ENCODE peak calls at places on chromosomes 5 and 9, in eight cellular contexts. C, T, X, B, L, I, Q and E are unnamed samples.

GRCh38 chr9:138111607-138112006 is 234.0 kb downstream of the CACNA1B start:
- DNase-seq in C (no peak), T (no peak), X (no peak), B (no peak), L (no peak), I (no peak), Q (no peak), E (peak)

GRCh38 chr5:123937230-123937629 is 425.3 kb downstream of the CSNK1G3 start:
- DNase-seq in C (peak), T (peak), X (peak), B (peak), L (peak), I (no peak), Q (peak), E (no peak)

GRCh38 chr5:112737088-112737471 is 605 bp upstream of the APC start:
- DNase-seq in C (peak), T (no peak), X (no peak), B (no peak), L (no peak), I (no peak), Q (no peak), E (no peak)

GRCh38 chr9:72978724-72979123 is 25.9 kb upstream of the ALDH1A1 start:
- DNase-seq in C (peak), T (peak), X (no peak), B (peak), L (peak), I (no peak), Q (no peak), E (no peak)

GRCh38 chr5:65871182-65871581 is 55.2 kb upstream of the ERBIN start:
- DNase-seq in C (peak), T (peak), X (peak), B (no peak), L (peak), I (no peak), Q (no peak), E (no peak)

GRCh38 chr9:135952664-135953206 is 8.4 kb downstream of the UBAC1 start:
- DNase-seq in C (no peak), T (no peak), X (no peak), B (no peak), L (no peak), I (no peak), Q (no peak), E (no peak)

GRCh38 chr5:176694631-176695030 is 47.3 kb downstream of the TSPAN17 start:
- DNase-seq in C (no peak), T (no peak), X (no peak), B (no peak), L (no peak), I (no peak), Q (no peak), E (no peak)

GRCh38 chr9:13967011-13967410 is 346.9 kb downstream of the NFIB start:
- DNase-seq in C (no peak), T (no peak), X (no peak), B (no peak), L (no peak), I (no peak), Q (no peak), E (no peak)

GRCh38 chr9:136662656-136663310 is at the start of gene EGFL7:
- DNase-seq in C (no peak), T (peak), X (no peak), B (no peak), L (no peak), I (no peak), Q (no peak), E (no peak)

GRCh38 chr5:181120761-181121160 is 10.2 kb downstream of the OR2V1 start:
- DNase-seq in C (no peak), T (no peak), X (no peak), B (no peak), L (no peak), I (no peak), Q (no peak), E (no peak)

GRCh38 chr5:112084149-112084548 is 327.2 kb upstream of the NREP start:
- DNase-seq in C (peak), T (peak), X (no peak), B (no peak), L (no peak), I (no peak), Q (no peak), E (no peak)

GRCh38 chr5:35899805-35900204 is 38.6 kb downstream of the CAPSL start:
- DNase-seq in C (no peak), T (no peak), X (no peak), B (no peak), L (no peak), I (no peak), Q (no peak), E (no peak)

GRCh38 chr5:151127926-151128325 is 29.7 kb downstream of the ANXA6 start:
- DNase-seq in C (no peak), T (no peak), X (no peak), B (no peak), L (no peak), I (no peak), Q (no peak), E (no peak)

GRCh38 chr5:141841376-141841775 is 36.8 kb downstream of the PCDH1 start:
- DNase-seq in C (no peak), T (no peak), X (no peak), B (no peak), L (no peak), I (no peak), Q (no peak), E (peak)

GRCh38 chr9:128340691-128341434 is 536 bp downstream of the SLC27A4 start:
- DNase-seq in C (no peak), T (no peak), X (no peak), B (no peak), L (no peak), I (peak), Q (no peak), E (no peak)

GRCh38 chr5:158471179-158471924 is 612.4 kb upstream of the CLINT1 start:
- DNase-seq in C (no peak), T (no peak), X (no peak), B (no peak), L (no peak), I (no peak), Q (no peak), E (no peak)

GRCh38 chr5:102866315-102866693 is 111.2 kb downstream of the PAM start:
- DNase-seq in C (no peak), T (no peak), X (no peak), B (no peak), L (peak), I (no peak), Q (no peak), E (no peak)

GRCh38 chr9:114278881-114279570 is 43.9 kb upstream of the ORM1 start:
- DNase-seq in C (peak), T (peak), X (peak), B (no peak), L (peak), I (peak), Q (no peak), E (peak)

GRCh38 chr5:78638423-78638822 is 10.1 kb downstream of the LHFPL2 start:
- DNase-seq in C (peak), T (peak), X (no peak), B (peak), L (peak), I (peak), Q (peak), E (peak)

GRCh38 chr9:111237447-111237846 is 92.6 kb downstream of the OR2K2 start:
- DNase-seq in C (no peak), T (no peak), X (no peak), B (no peak), L (no peak), I (no peak), Q (no peak), E (no peak)

GRCh38 chr9:86971742-86972141 is 24.4 kb upstream of the GAS1 start:
- DNase-seq in C (no peak), T (peak), X (no peak), B (no peak), L (peak), I (no peak), Q (no peak), E (no peak)

GRCh38 chr9:35935261-35935660 is 22.7 kb downstream of the OR2S2 start:
- DNase-seq in C (no peak), T (no peak), X (no peak), B (no peak), L (no peak), I (no peak), Q (no peak), E (no peak)

GRCh38 chr5:10354048-10354872 is 765 bp downstream of the MARCHF6 start:
- DNase-seq in C (no peak), T (peak), X (no peak), B (no peak), L (peak), I (peak), Q (no peak), E (no peak)

GRCh38 chr9:35627575-35627974 is 9.4 kb upstream of the CD72 start:
- DNase-seq in C (no peak), T (no peak), X (no peak), B (no peak), L (no peak), I (no peak), Q (no peak), E (no peak)

GRCh38 chr9:20382460-20383071 is 239.7 kb downstream of the MLLT3 start:
- DNase-seq in C (peak), T (peak), X (no peak), B (peak), L (peak), I (no peak), Q (no peak), E (no peak)

GRCh38 chr5:79759436-79759835 is 69.8 kb downstream of the CMYA5 start:
- DNase-seq in C (peak), T (peak), X (no peak), B (peak), L (peak), I (no peak), Q (no peak), E (no peak)

GRCh38 chr9:85871008-85871407 is 69.9 kb upstream of the NAA35 start:
- DNase-seq in C (no peak), T (no peak), X (no peak), B (no peak), L (no peak), I (no peak), Q (no peak), E (no peak)

GRCh38 chr9:114030364-114030763 is 47.7 kb downstream of the AMBP start:
- DNase-seq in C (no peak), T (no peak), X (no peak), B (no peak), L (no peak), I (no peak), Q (peak), E (no peak)

GRCh38 chr5:7759257-7759871 is 91.6 kb downstream of the CFAP90 start:
- DNase-seq in C (no peak), T (no peak), X (no peak), B (no peak), L (peak), I (no peak), Q (no peak), E (no peak)

GRCh38 chr9:119961774-119962408 is 592.7 kb upstream of the BRINP1 start:
- DNase-seq in C (peak), T (peak), X (peak), B (no peak), L (no peak), I (peak), Q (no peak), E (peak)
- TF ChIP-seq CTCF in C (peak), T (peak), X (peak), B (peak), L (peak), I (peak), Q (no peak), E (peak)

DNA sequence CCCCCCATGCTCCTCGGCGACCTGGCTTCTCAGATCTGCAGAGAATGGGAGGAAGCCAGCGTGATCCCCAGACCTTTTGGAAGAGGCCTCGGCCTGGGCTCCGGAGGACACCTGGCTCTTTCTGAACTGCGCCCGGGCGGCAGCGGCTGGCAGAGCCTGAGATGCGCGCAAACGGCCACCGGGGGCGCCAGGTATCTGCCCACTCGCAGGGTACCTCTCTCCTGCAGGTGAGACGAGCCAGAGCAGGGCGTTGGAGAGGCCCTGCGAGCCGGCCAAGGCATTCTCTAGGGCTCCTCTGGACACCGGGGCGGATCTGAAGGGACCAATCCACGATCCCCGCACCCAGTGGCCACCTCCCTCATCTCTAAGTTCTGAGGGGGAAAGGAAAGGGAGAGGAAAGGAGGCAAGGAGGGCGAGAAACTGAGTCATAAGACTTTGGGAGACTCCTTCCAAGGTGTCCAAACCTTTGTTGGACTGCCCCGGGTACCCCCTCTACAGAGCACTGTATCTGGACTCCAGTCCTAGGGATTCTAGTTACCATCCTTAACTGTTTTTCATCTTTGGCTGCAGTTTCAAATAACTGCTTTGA is 55.0 kb upstream of the SLC46A2 start:
- DNase-seq in C (no peak), T (no peak), X (no peak), B (no peak), L (no peak), I (peak), Q (no peak), E (peak)
- TF ChIP-seq CTCF in C (no peak), T (peak), X (peak), B (no peak), L (no peak), I (no peak), Q (no peak), E (no peak)

DNA sequence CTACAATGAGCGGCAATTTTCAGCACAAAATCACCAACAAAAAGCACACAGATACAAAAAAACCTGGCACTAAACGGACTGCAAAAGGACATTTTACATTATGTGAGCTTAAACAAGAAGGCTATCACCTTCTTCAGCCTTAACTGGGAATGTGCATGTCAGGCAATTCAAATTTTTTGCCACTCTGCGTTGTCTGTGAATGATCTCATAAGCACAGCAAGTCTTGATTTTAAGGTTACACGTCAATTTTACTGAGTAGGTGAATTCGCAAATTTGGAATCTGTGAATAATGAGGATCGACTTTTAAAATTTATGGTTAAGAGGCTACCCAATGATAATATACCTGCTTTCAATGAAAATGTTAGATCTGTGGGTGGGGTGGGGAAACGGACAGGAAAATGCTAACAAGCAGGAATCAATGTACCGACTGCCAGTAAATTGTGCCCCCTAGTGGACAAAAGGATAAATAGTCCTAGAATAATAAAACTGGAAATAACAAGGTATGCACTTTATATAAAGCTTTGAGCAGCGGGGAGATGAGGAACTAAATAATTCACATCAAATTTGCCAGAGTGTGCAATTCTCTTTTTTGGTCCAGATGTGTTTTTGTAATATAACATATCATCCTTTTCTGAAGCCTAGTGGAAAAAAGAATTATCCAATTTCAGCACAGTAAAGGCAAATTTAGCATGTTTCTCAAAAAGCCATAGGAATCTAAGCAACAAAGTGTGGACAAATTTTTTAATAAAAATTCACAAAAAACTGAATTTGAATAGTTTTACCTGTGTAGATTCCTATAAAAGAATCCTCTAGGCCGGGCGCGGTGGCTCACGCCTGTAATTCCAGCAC is 20.5 kb downstream of the EQTN start:
- DNase-seq in C (no peak), T (peak), X (peak), B (peak), L (peak), I (peak), Q (no peak), E (no peak)
- TF ChIP-seq CTCF in C (peak), T (peak), X (peak), B (peak), L (peak), I (peak), Q (no peak), E (peak)

DNA sequence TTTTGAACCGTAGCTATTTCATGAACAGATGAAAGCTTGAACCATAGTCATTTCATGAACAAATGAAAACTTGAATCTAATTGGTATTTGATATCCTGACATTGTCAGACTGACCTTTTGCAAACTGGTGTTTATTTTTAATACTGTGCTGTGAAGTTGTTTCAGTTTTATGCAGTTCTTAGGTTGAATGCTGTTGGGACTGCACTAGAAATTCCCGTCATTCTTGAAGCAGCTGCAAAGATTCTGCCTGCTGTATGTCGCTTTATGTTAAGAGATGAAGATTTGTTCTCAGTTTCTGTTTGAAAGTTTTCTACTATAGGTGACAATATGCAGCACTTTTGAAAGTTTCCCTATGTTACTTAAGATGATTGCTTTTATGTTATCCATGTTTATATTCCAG is 22.5 kb upstream of the FAM120AOS start:
- DNase-seq in C (no peak), T (no peak), X (no peak), B (no peak), L (no peak), I (no peak), Q (no peak), E (no peak)
- TF ChIP-seq CTCF in C (no peak), T (no peak), X (no peak), B (no peak), L (no peak), I (no peak), Q (no peak), E (no peak)